ENCODE peak calls at places on chromosome 3, in six cellular contexts. I is HepG2, C is K562, T is GM12878, J is A549, Y is upper lobe of left lung. N is an unnamed sample.

GRCh38 chr3:14418259-14418658 is 15.9 kb downstream of the SLC6A6 start:
- ATAC-seq in J (no peak), T (no peak), I (peak; percentile 3), C (no peak), Y (no peak), N (no peak)

GRCh38 chr3:94822298-94822697 is 759.4 kb downstream of the NSUN3 start:
- ATAC-seq in Y (no peak), J (no peak), I (no peak), T (no peak), C (no peak), N (no peak)

GRCh38 chr3:45991341-45991740 is 4.3 kb downstream of the FYCO1 start:
- ATAC-seq in Y (no peak), T (no peak), C (no peak), I (no peak), J (no peak), N (no peak)

GRCh38 chr3:66370179-66370578 is 130.6 kb downstream of the LRIG1 start:
- ATAC-seq in Y (no peak), J (no peak), I (no peak), T (no peak), C (no peak), N (no peak)

GRCh38 chr3:50203113-50203852 is 1.8 kb upstream of the SLC38A3 start:
- ATAC-seq in J (no peak), T (no peak), I (peak; percentile 51), Y (peak; percentile 3), C (no peak), N (no peak)

GRCh38 chr3:150605998-150606641 is 3.0 kb downstream of the SELENOT start:
- ATAC-seq in J (no peak), T (peak; percentile 2), Y (no peak), I (no peak), C (peak; percentile 52), N (no peak)

GRCh38 chr3:7263347-7264195 is 402.7 kb downstream of the GRM7 start:
- ATAC-seq in J (no peak), Y (peak; percentile 40), C (no peak), I (no peak), T (no peak), N (no peak)

GRCh38 chr3:20669184-20669583 is 483.2 kb upstream of the SGO1 start:
- ATAC-seq in J (no peak), C (no peak), I (no peak), T (no peak), Y (no peak), N (no peak)

GRCh38 chr3:126378341-126378751 is 16.4 kb upstream of the CFAP100 start:
- ATAC-seq in C (no peak), Y (no peak), I (peak; percentile 38), J (no peak), T (no peak), N (no peak)

GRCh38 chr3:73029321-73029796 is 32.1 kb upstream of the EBLN2 start:
- ATAC-seq in T (peak; percentile 72), Y (no peak), I (peak; percentile 70), J (peak; percentile 92), C (peak; percentile 69), N (peak; percentile 85)

GRCh38 chr3:52216585-52217408 is 8.6 kb downstream of the TLR9 start:
- ATAC-seq in T (no peak), J (no peak), Y (peak; percentile 89), I (peak; percentile 36), C (no peak), N (peak; percentile 83)

GRCh38 chr3:189288348-189289235 is 116.8 kb downstream of the TPRG1 start:
- ATAC-seq in T (peak; percentile 90), Y (no peak), I (no peak), J (no peak), C (no peak), N (no peak)

GRCh38 chr3:177119829-177120228 is 77.5 kb downstream of the TBL1XR1 start:
- ATAC-seq in T (no peak), I (no peak), J (no peak), Y (no peak), C (peak; percentile 45), N (no peak)

GRCh38 chr3:101873619-101874018 is 24.3 kb downstream of the NFKBIZ start:
- ATAC-seq in T (no peak), J (no peak), Y (no peak), C (no peak), I (no peak), N (no peak)

GRCh38 chr3:188043891-188044290 is 110.1 kb upstream of the LPP start:
- ATAC-seq in J (no peak), I (no peak), T (no peak), Y (no peak), C (no peak), N (no peak)

GRCh38 chr3:150348500-150348899 is 59.6 kb upstream of the TSC22D2 start:
- ATAC-seq in J (peak; percentile 81), C (no peak), Y (peak; percentile 78), T (no peak), I (no peak), N (peak; percentile 87)

GRCh38 chr3:20637729-20638128 is 451.7 kb upstream of the SGO1 start:
- ATAC-seq in J (no peak), I (no peak), Y (no peak), C (no peak), T (no peak), N (no peak)

GRCh38 chr3:133161666-133162065 is 123.5 kb downstream of the TMEM108 start:
- ATAC-seq in Y (no peak), J (no peak), T (no peak), I (no peak), C (no peak), N (no peak)

GRCh38 chr3:13229291-13229949 is 156.2 kb upstream of the IQSEC1 start:
- ATAC-seq in Y (no peak), I (peak; percentile 77), T (peak; percentile 93), C (peak; percentile 98), J (peak; percentile 92), N (no peak)

GRCh38 chr3:26308454-26308853 is 314.1 kb upstream of the LRRC3B start:
- ATAC-seq in J (no peak), T (no peak), C (no peak), Y (no peak), I (no peak), N (no peak)

GRCh38 chr3:31371464-31371863 is 161.3 kb upstream of the STT3B start:
- ATAC-seq in I (no peak), J (no peak), Y (no peak), C (no peak), T (no peak), N (no peak)

GRCh38 chr3:138938056-138938876 is 8.7 kb downstream of the FOXL2 start:
- ATAC-seq in T (no peak), I (no peak), C (no peak), J (no peak), Y (no peak), N (no peak)

DNA sequence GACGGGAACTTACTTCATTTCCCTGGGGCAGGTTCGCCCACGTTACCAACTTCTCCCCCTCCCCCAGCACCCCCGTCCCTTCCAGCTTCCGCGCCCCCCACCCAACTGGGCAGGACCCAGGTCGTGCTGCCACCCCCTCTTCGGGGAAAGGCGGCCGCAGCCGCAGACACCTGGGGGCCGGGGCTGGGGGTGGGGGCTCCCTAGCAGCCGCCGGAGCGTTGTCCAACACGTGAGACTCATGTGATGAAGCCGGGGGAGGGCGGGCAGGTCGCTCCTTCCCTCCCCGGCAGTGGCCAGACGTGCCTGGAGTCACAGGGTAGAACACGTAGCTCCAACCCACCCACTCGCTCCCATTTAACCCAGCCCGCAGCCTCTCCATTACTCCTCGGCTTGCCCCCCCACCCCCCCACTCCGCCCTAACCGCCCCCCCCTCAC is 254 bp upstream of the BHLHE40 start:
- ATAC-seq in Y (peak; percentile 89), T (peak; percentile 50), C (peak; percentile 62), I (peak; percentile 65), J (peak; percentile 57), N (peak; percentile 71)
- TF ChIP-seq EP300 in Y (no peak), T (no peak), C (no peak), I (no peak), J (peak; percentile 90), N (no peak)

DNA sequence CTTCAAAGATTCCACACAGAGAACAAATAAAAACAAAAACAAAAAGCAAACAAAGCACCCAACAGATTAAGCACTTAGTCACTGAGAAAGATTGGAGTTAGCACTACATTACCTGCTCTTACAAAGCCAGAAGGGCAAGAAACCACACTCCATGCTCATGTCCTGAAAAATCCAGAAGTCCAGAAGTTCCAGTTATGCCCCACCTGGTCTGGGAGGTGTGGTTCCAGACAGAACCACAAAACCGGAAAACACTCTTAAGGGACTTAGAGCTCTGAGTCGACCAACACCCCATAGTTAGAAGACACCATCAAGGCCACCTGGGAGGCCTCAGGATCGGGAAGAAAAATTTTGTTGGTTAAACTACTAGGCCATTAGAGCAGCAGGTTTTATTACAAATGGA is 88.9 kb downstream of the TNIK start:
- ATAC-seq in J (no peak), Y (no peak), C (no peak), T (no peak), I (no peak), N (no peak)
- TF ChIP-seq EP300 in J (no peak), Y (no peak), C (no peak), T (no peak), I (no peak), N (no peak)

GRCh38 chr3:194279106-194279505 is 72.0 kb downstream of the CPN2 start:
- ATAC-seq in T (no peak), C (no peak), J (no peak), Y (no peak), I (no peak), N (no peak)

GRCh38 chr3:194275721-194276120 is 75.4 kb downstream of the CPN2 start:
- ATAC-seq in I (no peak), Y (no peak), C (no peak), T (no peak), J (no peak), N (no peak)

GRCh38 chr3:194276768-194277546 is 74.2 kb downstream of the CPN2 start:
- ATAC-seq in C (no peak), I (peak; percentile 39), J (no peak), T (no peak), Y (no peak), N (peak; percentile 43)

GRCh38 chr3:194278186-194278845 is 72.8 kb downstream of the CPN2 start:
- ATAC-seq in I (no peak), J (no peak), C (no peak), Y (no peak), T (no peak), N (no peak)

DNA sequence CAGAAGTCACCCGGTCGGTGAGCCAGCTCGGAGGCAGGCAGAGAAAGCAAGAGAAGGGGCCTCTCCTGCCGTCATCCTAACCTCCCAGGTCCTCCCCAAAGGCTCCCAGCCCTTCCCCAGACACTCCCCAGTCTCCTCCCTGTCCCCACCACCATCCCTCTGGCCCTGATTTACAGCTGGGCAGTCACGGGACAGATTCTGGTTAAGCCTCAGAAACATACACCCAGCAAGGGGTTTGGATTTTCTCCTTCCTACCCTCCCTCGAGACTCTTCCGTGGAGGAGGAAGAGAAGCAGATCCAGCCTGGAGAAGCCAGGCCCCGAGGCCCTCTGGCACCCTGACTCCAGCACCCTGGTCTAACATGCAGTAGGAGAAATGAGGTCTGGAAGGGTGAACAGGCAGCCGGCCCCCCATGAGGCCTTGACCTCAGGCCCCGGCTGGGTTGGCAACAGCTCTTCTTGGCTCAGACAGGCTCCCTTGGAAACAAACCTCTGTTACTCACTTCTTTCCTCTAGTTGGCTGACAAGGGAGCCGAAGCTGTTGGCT is 73.5 kb downstream of the CPN2 start:
- ATAC-seq in C (no peak), T (no peak), I (peak; percentile 5), J (no peak), Y (no peak), N (peak; percentile 68)
- TF ChIP-seq EP300 in C (no peak), T (no peak), I (no peak), J (no peak), Y (no peak), N (no peak)

GRCh38 chr3:75295013-75295412 is 369.1 kb upstream of the FRG2C start:
- ATAC-seq in T (no peak), J (no peak), Y (no peak), C (no peak), I (no peak), N (no peak)

GRCh38 chr3:75294124-75294523 is 370.0 kb upstream of the FRG2C start:
- ATAC-seq in J (peak; percentile 82), Y (peak; percentile 88), T (peak; percentile 91), C (peak; percentile 93), I (peak; percentile 99), N (peak; percentile 91)

GRCh38 chr3:75296858-75297257 is 367.3 kb upstream of the FRG2C start:
- ATAC-seq in T (no peak), I (no peak), J (no peak), Y (no peak), C (no peak), N (no peak)
- TF ChIP-seq EP300 in T (no peak), I (no peak), J (no peak), Y (no peak), C (no peak), N (no peak)

N was measured in gastroesophageal sphincter.